ENCODE peak calls at places on chromosome 5, in ten cellular contexts. Q, D, I, P, G, T, Z, A, R and V are unnamed samples.

GRCh38 chr5:59356813-59357381 is 536.6 kb downstream of the PDE4D start:
- DNase-seq in Q (peak; percentile 44), A (peak; percentile 87), P (no peak), G (no peak), T (no peak), R (no peak), Z (no peak), I (no peak), D (peak; percentile 77), V (no peak)

GRCh38 chr5:66223637-66224036 is 79.5 kb downstream of the SREK1 start:
- DNase-seq in T (no peak), Q (no peak), G (no peak), A (no peak), R (peak; percentile 13), P (no peak), D (no peak), Z (peak; percentile 13), I (no peak), V (peak; percentile 37)

GRCh38 chr5:157516626-157517325 is 56.8 kb downstream of the NIPAL4 start:
- DNase-seq in P (no peak), G (peak; percentile 92), I (no peak), A (peak; percentile 77), R (peak; percentile 96), T (no peak), Z (peak; percentile 92), Q (no peak), D (no peak), V (peak; percentile 87)

GRCh38 chr5:5353681-5354080 is 68.8 kb upstream of the ICE1 start:
- DNase-seq in G (no peak), T (no peak), Z (no peak), D (peak; percentile 53), P (no peak), R (no peak), Q (no peak), A (no peak), I (no peak), V (no peak)

GRCh38 chr5:14685757-14686156 is 21.2 kb downstream of the OTULIN start:
- DNase-seq in Q (no peak), I (peak; percentile 69), G (peak; percentile 76), Z (peak; percentile 74), A (no peak), D (no peak), T (peak; percentile 35), R (peak; percentile 59), P (peak; percentile 46), V (peak; percentile 27)

GRCh38 chr5:173328896-173329369 is 719 bp upstream of the STC2 start:
- DNase-seq in I (no peak), P (no peak), R (peak; percentile 65), T (no peak), Q (no peak), A (no peak), D (peak; percentile 79), Z (peak; percentile 78), G (peak; percentile 76), V (peak; percentile 86)

GRCh38 chr5:160289721-160290120 is 22.6 kb downstream of the CCNJL start:
- DNase-seq in A (no peak), P (no peak), R (no peak), D (peak; percentile 55), Z (no peak), Q (no peak), T (no peak), I (no peak), G (no peak), V (no peak)

GRCh38 chr5:14851597-14851996 is 20.0 kb downstream of the ANKH start:
- DNase-seq in T (no peak), A (no peak), I (no peak), R (no peak), P (no peak), Z (no peak), Q (no peak), G (no peak), D (no peak), V (no peak)

GRCh38 chr5:131328536-131329186 is 64.8 kb downstream of the CDC42SE2 start:
- DNase-seq in D (no peak), A (no peak), P (no peak), R (peak; percentile 82), G (peak; percentile 27), Q (no peak), Z (peak; percentile 41), I (no peak), T (no peak), V (peak; percentile 3)

GRCh38 chr5:92838253-92838652 is 742.8 kb downstream of the NR2F1-AS1 start:
- DNase-seq in A (no peak), T (no peak), R (peak; percentile 47), Q (no peak), P (no peak), D (peak; percentile 30), Z (no peak), G (no peak), I (no peak), V (peak; percentile 8)

GRCh38 chr5:95946451-95946850 is 15.2 kb downstream of the ELL2 start:
- DNase-seq in G (no peak), D (no peak), R (no peak), I (no peak), A (no peak), T (no peak), Q (no peak), Z (no peak), P (no peak), V (no peak)